ENCODE peak calls at places on chromosomes 1 and 21, in eight cellular contexts. W, C, R, V, D, J, T and P are unnamed samples.
A peak's percentile ranks its signal among the peaks of the same experiment; 100 is the strongest.

GRCh38 chr1:84143796-84144565 is at the start of gene PRKACB:
- DNase-seq in W (no peak), C (no peak), R (no peak), V (no peak), D (peak; percentile 24), J (no peak), T (peak; percentile 87), P (peak; percentile 78)

GRCh38 chr1:167880570-167880969 is 33.4 kb downstream of the ADCY10 start:
- DNase-seq in W (no peak), C (no peak), R (no peak), V (no peak), D (no peak), J (no peak), T (no peak), P (no peak)

GRCh38 chr1:234369033-234369430 is 4.2 kb upstream of the COA6 start:
- DNase-seq in W (no peak), C (no peak), R (no peak), V (no peak), D (no peak), J (no peak), T (no peak), P (no peak)

GRCh38 chr1:179955318-179955638 is 668 bp downstream of the CEP350 start:
- DNase-seq in W (no peak), C (no peak), R (no peak), V (no peak), D (no peak), J (no peak), T (peak; percentile 49), P (no peak)

GRCh38 chr1:233518344-233518743 is 95.6 kb upstream of the KCNK1 start:
- DNase-seq in W (peak; percentile 73), C (peak; percentile 39), R (peak; percentile 89), V (peak; percentile 65), D (no peak), J (no peak), T (no peak), P (no peak)

GRCh38 chr1:112389689-112390088 is 6.3 kb upstream of the CTTNBP2NL start:
- DNase-seq in W (no peak), C (no peak), R (no peak), V (no peak), D (no peak), J (peak; percentile 36), T (peak; percentile 85), P (no peak)

GRCh38 chr1:192835116-192835515 is 26.3 kb downstream of the RGS2 start:
- DNase-seq in W (no peak), C (no peak), R (no peak), V (no peak), D (no peak), J (no peak), T (no peak), P (no peak)

GRCh38 chr1:151846062-151846568 is 6.5 kb upstream of the C2CD4D start:
- DNase-seq in W (peak; percentile 72), C (no peak), R (no peak), V (peak; percentile 24), D (no peak), J (peak; percentile 41), T (peak; percentile 60), P (no peak)

GRCh38 chr1:162062542-162063015 is 6.9 kb upstream of the NOS1AP start:
- DNase-seq in W (no peak), C (peak; percentile 70), R (no peak), V (no peak), D (no peak), J (no peak), T (no peak), P (no peak)

GRCh38 chr1:39438002-39438401 is 53.4 kb upstream of the BMP8A start:
- DNase-seq in W (no peak), C (no peak), R (no peak), V (no peak), D (no peak), J (no peak), T (no peak), P (no peak)

GRCh38 chr1:226549094-226549936 is 751 bp downstream of the STUM start:
- DNase-seq in W (no peak), C (no peak), R (peak; percentile 67), V (no peak), D (no peak), J (no peak), T (no peak), P (no peak)
- H3K9ac ChIP-seq in W (no peak overlapping the region), C (no peak overlapping the region), R (peak overlapping the region; percentile 75), V (no peak overlapping the region), D (no peak overlapping the region), J (no peak overlapping the region), T (no peak overlapping the region), P (peak overlapping the region; percentile 21)

GRCh38 chr1:8572106-8572505 is 245.3 kb downstream of the RERE start:
- DNase-seq in W (no peak), C (no peak), R (no peak), V (no peak), D (no peak), J (peak; percentile 71), T (peak; percentile 70), P (no peak)
- TF ChIP-seq POLR2AphosphoS5 in W (no peak), C (no peak), R (no peak), V (no peak), D (no peak), J (no peak), T (no peak), P (no peak)

GRCh38 chr1:200029624-200030074 is 2.1 kb downstream of the NR5A2 start:
- DNase-seq in W (no peak), C (no peak), R (peak; percentile 76), V (no peak), D (no peak), J (no peak), T (no peak), P (no peak)
- H3K27ac ChIP-seq in W (no peak overlapping the region), C (no peak overlapping the region), R (no peak overlapping the region), V (no peak overlapping the region), D (no peak overlapping the region), J (no peak overlapping the region), T (no peak overlapping the region), P (no peak overlapping the region)

DNA sequence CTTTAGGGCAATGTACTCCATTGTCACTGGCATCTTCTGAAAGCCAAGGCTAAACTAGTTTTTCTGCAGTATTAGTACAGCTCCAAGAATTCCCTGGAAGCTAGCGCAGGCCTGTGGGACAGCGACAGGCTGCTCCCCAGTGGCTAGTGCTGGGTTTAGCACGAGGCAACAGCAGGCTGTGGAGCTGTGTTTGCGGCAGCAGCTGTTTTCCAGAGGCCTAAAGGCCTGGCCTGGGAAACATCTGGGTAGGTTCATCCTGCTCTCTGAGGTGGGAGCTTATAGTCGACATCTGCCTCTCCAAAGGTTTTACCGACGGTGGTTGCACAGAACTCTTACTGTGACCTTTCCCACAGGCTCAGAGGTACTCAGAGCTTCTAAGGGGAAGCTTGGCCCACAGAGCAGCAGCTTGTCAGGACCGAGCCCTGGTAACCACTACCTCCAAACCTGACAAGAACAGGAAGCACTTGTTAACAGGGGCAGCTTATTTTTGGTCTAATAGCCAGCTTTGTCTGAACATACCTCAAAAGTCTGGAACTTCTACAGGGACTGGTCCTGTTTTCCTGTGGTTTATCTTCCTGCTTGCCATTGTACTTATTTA is 17.2 kb downstream of the CC2D1B start:
- DNase-seq in W (peak; percentile 43), C (peak; percentile 81), R (peak; percentile 63), V (no peak), D (no peak), J (no peak), T (peak; percentile 24), P (no peak)
- H3K9ac ChIP-seq in W (peak overlapping the region; percentile 49), C (no peak overlapping the region), R (no peak overlapping the region), V (no peak overlapping the region), D (no peak overlapping the region), J (no peak overlapping the region), T (no peak overlapping the region), P (no peak overlapping the region)

GRCh38 chr1:3869751-3870301 is 12.6 kb downstream of the DFFB start:
- DNase-seq in W (peak; percentile 84), C (no peak), R (no peak), V (no peak), D (no peak), J (no peak), T (no peak), P (no peak)
- TF ChIP-seq POLR2AphosphoS5 in W (peak; percentile 41), C (no peak), R (no peak), V (no peak), D (no peak), J (no peak), T (no peak), P (no peak)

DNA sequence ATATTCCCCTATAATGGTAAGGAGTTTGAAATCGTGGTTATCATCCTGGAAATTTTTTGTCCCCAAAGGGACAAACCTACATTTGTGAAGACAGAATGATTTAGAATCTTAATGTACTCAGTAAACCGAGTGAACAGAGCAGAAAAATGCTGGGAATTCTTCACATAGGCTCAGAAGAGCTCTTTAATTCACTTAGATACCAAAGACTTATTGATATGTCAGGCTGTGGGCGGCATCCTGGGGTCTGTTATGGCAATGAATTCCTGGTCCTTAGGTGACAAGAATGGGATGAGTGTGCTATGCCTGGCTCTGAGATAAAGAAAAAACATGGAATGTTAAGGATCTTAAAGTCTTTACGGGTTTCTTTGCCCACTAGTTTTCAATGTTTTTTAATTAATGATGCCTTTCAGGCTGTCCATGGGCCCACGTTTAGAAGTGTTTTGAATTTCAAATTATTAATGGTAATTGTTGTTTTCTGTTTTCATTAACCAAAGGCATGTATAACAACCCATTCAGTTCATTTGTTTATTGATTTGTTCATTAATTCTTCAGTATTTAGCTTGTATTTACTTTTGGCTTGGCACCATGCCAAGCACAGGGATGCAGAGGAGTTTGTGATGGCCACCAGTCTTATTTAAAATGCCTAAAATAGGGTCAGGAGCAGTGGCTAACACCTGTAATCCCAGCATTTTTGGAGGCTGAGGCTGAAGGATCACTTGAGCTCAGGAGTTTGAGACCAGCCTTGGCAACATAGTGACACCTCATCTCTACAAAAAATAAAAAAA is 75.1 kb downstream of the ROR1 start:
- DNase-seq in W (no peak), C (no peak), R (no peak), V (no peak), D (no peak), J (no peak), T (no peak), P (no peak)
- H3K27ac ChIP-seq in W (no peak overlapping the region), C (no peak overlapping the region), R (no peak overlapping the region), V (no peak overlapping the region), D (no peak overlapping the region), J (no peak overlapping the region), T (no peak overlapping the region), P (no peak overlapping the region)

GRCh38 chr21:28742527-28742926 is 250.2 kb downstream of the LTN1 start:
- DNase-seq in W (no peak), C (peak; percentile 24), R (no peak), V (no peak), D (no peak), J (no peak), T (peak; percentile 61), P (no peak)

GRCh38 chr21:28746166-28746565 is 246.5 kb downstream of the LTN1 start:
- DNase-seq in W (no peak), C (no peak), R (no peak), V (no peak), D (no peak), J (no peak), T (no peak), P (no peak)

GRCh38 chr21:28743723-28744122 is 249.0 kb downstream of the LTN1 start:
- DNase-seq in W (no peak), C (no peak), R (no peak), V (no peak), D (no peak), J (no peak), T (no peak), P (no peak)

GRCh38 chr21:28747464-28747863 is 245.2 kb downstream of the LTN1 start:
- DNase-seq in W (no peak), C (no peak), R (no peak), V (no peak), D (no peak), J (no peak), T (no peak), P (no peak)

GRCh38 chr21:28745131-28746055 is 247.3 kb downstream of the LTN1 start:
- DNase-seq in W (peak; percentile 65), C (peak; percentile 52), R (peak; percentile 66), V (peak; percentile 64), D (peak; percentile 33), J (peak; percentile 70), T (peak; percentile 85), P (peak; percentile 84)
- H3K9ac ChIP-seq in W (no peak overlapping the region), C (peak overlapping the region; percentile 19), R (no peak overlapping the region), V (no peak overlapping the region), D (peak overlapping the region; percentile 4), J (peak overlapping the region; percentile 56), T (peak overlapping the region; percentile 81), P (peak overlapping the region; percentile 65)